ENCODE peak calls at places on chromosomes 11 and 22, in eight cellular contexts. M is amniotic stem cell; P is lung; R is NCI-H2029 treated with DMSO at 0.1 percent for 48 hours; S is cardiac fibroblast; N is CD8-positive, alpha-beta T cell; C is HEK293T; D is central memory CD8-positive, alpha-beta T cell. X is an unnamed sample.

GRCh38 chr11:111735262-111736116 is 30.7 kb downstream of the PPP2R1B start:
- DNase-seq in S (peak; percentile 99), C (peak; percentile 61), R (peak; percentile 83), N (no peak), M (peak; percentile 99), P (peak; percentile 63), D (no peak), X (no peak)

GRCh38 chr11:61607920-61608599 is 27.2 kb upstream of the SYT7 start:
- DNase-seq in S (no peak), M (no peak), P (no peak), C (no peak), D (no peak), R (no peak), N (no peak), X (no peak)

GRCh38 chr11:124756033-124756752 is 4.1 kb upstream of the VSIG2 start:
- DNase-seq in S (no peak), N (no peak), D (no peak), C (no peak), P (no peak), R (no peak), M (no peak), X (no peak)

GRCh38 chr22:46233231-46233630 is 16.9 kb downstream of the CDPF1 start:
- DNase-seq in P (no peak), D (no peak), N (no peak), C (no peak), R (no peak), M (peak; percentile 33), S (peak; percentile 53), X (no peak)

GRCh38 chr11:77113382-77114088 is 10.9 kb downstream of the OMP start:
- DNase-seq in C (peak; percentile 48), P (no peak), D (no peak), S (peak; percentile 46), N (no peak), R (no peak), M (no peak), X (peak; percentile 29)

GRCh38 chr11:31509017-31509411 is 408 bp downstream of the IMMP1L start:
- DNase-seq in R (no peak), N (no peak), P (no peak), C (no peak), M (no peak), S (no peak), D (no peak), X (no peak)

GRCh38 chr22:28952857-28953256 is 69.5 kb downstream of the ZNRF3 start:
- DNase-seq in D (no peak), R (no peak), N (no peak), S (no peak), M (no peak), P (peak; percentile 43), C (no peak), X (no peak)

GRCh38 chr11:19734171-19734570 is 21.5 kb downstream of the NAV2 start:
- DNase-seq in S (peak; percentile 25), M (no peak), R (no peak), C (no peak), D (no peak), P (no peak), N (no peak), X (no peak)

GRCh38 chr22:50544746-50545253 is 899 bp upstream of the KLHDC7B start:
- DNase-seq in D (no peak), P (peak; percentile 74), M (no peak), S (no peak), C (no peak), N (peak; percentile 20), R (no peak), X (no peak)